ENCODE peak calls at places on chromosomes 3 and 15, in four cellular contexts. Q is bronchial epithelial cell; Z is activated naive CD4-positive, alpha-beta T cell treated with anti-CD3 and anti-CD28 coated beads, Interleukin-2, amount 50 U/mL, for 72 hours; M is NCI-H524 treated with DMSO at 0.1 percent for 48 hours. H is an unnamed sample.

GRCh38 chr15:70098461-70099166 is 897 bp upstream of the TLE3 start:
- DNase-seq in M (no peak), Z (peak; percentile 69), Q (no peak), H (no peak)

GRCh38 chr3:71416868-71417267 is 166.7 kb downstream of the FOXP1 start:
- DNase-seq in M (no peak), Z (no peak), Q (no peak), H (no peak)

GRCh38 chr15:84826369-84826823 is 9.2 kb downstream of the ALPK3 start:
- DNase-seq in M (no peak), Q (peak; percentile 18), Z (no peak), H (no peak)

GRCh38 chr3:2484162-2485026 is 385.7 kb downstream of the CNTN4 start:
- DNase-seq in Z (no peak), Q (no peak), M (no peak), H (no peak)

GRCh38 chr3:64097920-64098319 is 74.6 kb upstream of the PSMD6 start:
- DNase-seq in M (no peak), Z (no peak), Q (no peak), H (no peak)

GRCh38 chr3:191240432-191240831 is 41.4 kb downstream of the OSTN start:
- DNase-seq in Q (no peak), M (no peak), Z (no peak), H (no peak)

GRCh38 chr15:79595995-79596622 is 164.0 kb downstream of the MINAR1 start:
- DNase-seq in Z (peak; percentile 64), M (peak; percentile 66), Q (peak; percentile 78), H (peak; percentile 60)

GRCh38 chr15:77418341-77419049 is 1.4 kb downstream of the PEAK1 start:
- DNase-seq in Z (no peak), M (no peak), Q (no peak), H (no peak)

GRCh38 chr15:79197285-79197684 is 85.2 kb upstream of the ANKRD34C start:
- DNase-seq in Z (no peak), M (no peak), Q (no peak), H (no peak)

GRCh38 chr3:151895478-151895877 is 22.0 kb downstream of the SUCNR1 start:
- DNase-seq in Q (no peak), Z (no peak), M (no peak), H (no peak)

GRCh38 chr3:71466483-71466882 is 117.0 kb downstream of the FOXP1 start:
- DNase-seq in Q (peak; percentile 65), M (no peak), Z (no peak), H (no peak)

GRCh38 chr15:60044636-60045273 is 40.6 kb downstream of the FOXB1 start:
- DNase-seq in M (no peak), Z (no peak), Q (no peak), H (no peak)

GRCh38 chr3:106542101-106542769 is 673.4 kb upstream of the CBLB start:
- DNase-seq in Q (no peak), Z (no peak), M (no peak), H (no peak)

GRCh38 chr3:111723293-111723963 is 128.3 kb upstream of the ZBED2 start:
- DNase-seq in M (no peak), Z (no peak), Q (peak; percentile 26), H (no peak)

GRCh38 chr15:95850837-95851236 is 479.7 kb upstream of the NR2F2 start:
- DNase-seq in Z (no peak), Q (no peak), M (no peak), H (no peak)

GRCh38 chr3:157585386-157585785 is 82.2 kb upstream of the VEPH1 start:
- DNase-seq in M (no peak), Z (no peak), Q (no peak), H (no peak)

GRCh38 chr3:192929755-192930491 is 12.3 kb upstream of the MB21D2 start:
- DNase-seq in Z (no peak), M (no peak), Q (peak; percentile 39), H (no peak)

GRCh38 chr3:127791221-127791913 is 30.9 kb downstream of the MGLL start:
- DNase-seq in M (peak; percentile 21), Q (peak; percentile 57), Z (no peak), H (no peak)

GRCh38 chr3:179666436-179667035 is 13.7 kb downstream of the USP13 start:
- DNase-seq in Q (no peak), M (peak; percentile 98), Z (no peak), H (no peak)

GRCh38 chr3:107198522-107199271 is 178.5 kb upstream of the CCDC54 start:
- DNase-seq in Z (no peak), Q (no peak), M (no peak), H (no peak)

GRCh38 chr15:67146214-67146613 is 80.8 kb downstream of the SMAD3 start:
- DNase-seq in Z (no peak), M (no peak), Q (peak; percentile 56), H (no peak)

GRCh38 chr15:89187911-89188514 is 33.4 kb downstream of the RLBP1 start:
- DNase-seq in Z (no peak), Q (no peak), M (no peak), H (no peak)

H was measured in epithelial cell of prostate.